ENCODE peak calls at places on chromosomes 16 and 17, in four cellular contexts. K is GM12878, H is K562, T is HepG2. W is an unnamed sample.

GRCh38 chr16:88005148-88005547 is 53.9 kb downstream of the BANP start:
- DNase-seq in K (no peak), T (no peak), H (peak), W (peak)

GRCh38 chr16:1906052-1906845 is 12.0 kb downstream of the HS3ST6 start:
- DNase-seq in T (no peak), K (no peak), H (no peak), W (peak)

GRCh38 chr16:27401768-27402568 is at the start of gene IL21R:
- DNase-seq in K (peak), H (peak), T (no peak), W (peak)

GRCh38 chr17:82177276-82177675 is 35.4 kb downstream of the CCDC57 start:
- DNase-seq in K (no peak), T (no peak), H (no peak), W (no peak)

GRCh38 chr17:8822401-8823035 is 23.4 kb upstream of the MFSD6L start:
- DNase-seq in K (no peak), H (no peak), T (no peak), W (no peak)

GRCh38 chr16:5508371-5508770 is 410.8 kb upstream of the EEF2KMT start:
- DNase-seq in H (peak), K (no peak), T (no peak), W (no peak)

GRCh38 chr17:1390422-1391367 is 9.3 kb downstream of the YWHAE start:
- DNase-seq in T (no peak), K (no peak), H (no peak), W (no peak)

GRCh38 chr17:8162997-8163977 is 539 bp upstream of the VAMP2 start:
- DNase-seq in H (no peak), T (no peak), K (no peak), W (peak)

GRCh38 chr16:86886651-86887050 is 308.3 kb downstream of the FOXL1 start:
- DNase-seq in T (no peak), H (no peak), K (no peak), W (no peak)

GRCh38 chr17:40323731-40324650 is 15.0 kb downstream of the RARA start:
- DNase-seq in K (no peak), T (no peak), H (no peak), W (no peak)

GRCh38 chr17:82525712-82526111 is 6.2 kb downstream of the FOXK2 start:
- DNase-seq in H (no peak), T (no peak), K (no peak), W (no peak)

GRCh38 chr16:81253141-81253540 is 14.7 kb downstream of the BCO1 start:
- DNase-seq in T (no peak), H (no peak), K (no peak), W (no peak)

GRCh38 chr17:66830451-66830850 is 4.5 kb upstream of the CACNG5 start:
- DNase-seq in H (no peak), K (no peak), T (no peak), W (no peak)

GRCh38 chr17:31425646-31426045 is 34.2 kb downstream of the RAB11FIP4 start:
- DNase-seq in K (no peak), T (peak), H (no peak), W (peak)

GRCh38 chr17:39738568-39738901 is 797 bp downstream of the GRB7 start:
- DNase-seq in H (peak), K (no peak), T (peak), W (no peak)

GRCh38 chr16:66898207-66898606 is 17.9 kb downstream of the PDP2 start:
- DNase-seq in K (no peak), H (no peak), T (no peak), W (no peak)

GRCh38 chr17:59627770-59628171 is 8.1 kb downstream of the CLTC start:
- DNase-seq in T (no peak), H (no peak), K (no peak), W (no peak)

GRCh38 chr16:70728145-70728544 is 42.3 kb upstream of the MTSS2 start:
- DNase-seq in T (no peak), H (no peak), K (no peak), W (no peak)

GRCh38 chr17:37791434-37791833 is 46.6 kb upstream of the HNF1B start:
- DNase-seq in T (peak), K (no peak), H (peak), W (peak)

GRCh38 chr16:10577305-10578202 is 2.8 kb downstream of the EMP2 start:
- DNase-seq in H (no peak), T (no peak), K (no peak), W (peak)

GRCh38 chr16:66207139-66207863 is 159.2 kb upstream of the CDH5 start:
- DNase-seq in T (no peak), H (no peak), K (no peak), W (no peak)

GRCh38 chr17:32267690-32268205 is 2.1 kb downstream of the RHBDL3 start:
- DNase-seq in H (no peak), T (no peak), K (no peak), W (no peak)

GRCh38 chr17:83125515-83126274 is 46.3 kb downstream of the METRNL start:
- DNase-seq in T (no peak), K (no peak), H (no peak), W (no peak)

GRCh38 chr17:7932949-7933348 is 943 bp downstream of the CNTROB start:
- DNase-seq in T (peak), K (no peak), H (peak), W (no peak)

GRCh38 chr16:13111747-13112146 is 210.3 kb downstream of the SHISA9 start:
- DNase-seq in H (no peak), K (no peak), T (no peak), W (no peak)

GRCh38 chr17:19533718-19534561 is at the start of gene SLC47A1:
- DNase-seq in T (peak), K (no peak), H (no peak), W (peak)

GRCh38 chr17:4939554-4939803 is 367 bp downstream of the SLC25A11 start:
- DNase-seq in H (no peak), T (no peak), K (no peak), W (no peak)

GRCh38 chr17:64118452-64118979 is 11.4 kb downstream of the ERN1 start:
- DNase-seq in H (peak), K (no peak), T (no peak), W (no peak)

GRCh38 chr17:3917391-3917931 is 1.2 kb upstream of the P2RX1 start:
- DNase-seq in T (no peak), K (no peak), H (peak), W (peak)

GRCh38 chr17:82956146-82956725 is 116.4 kb upstream of the ZNF750 start:
- DNase-seq in H (no peak), T (no peak), K (no peak), W (no peak)

GRCh38 chr17:31582151-31582907 is 190.9 kb downstream of the RAB11FIP4 start:
- DNase-seq in K (peak), H (no peak), T (no peak), W (no peak)

GRCh38 chr17:78394209-78394608 is 15.8 kb downstream of the PGS1 start:
- DNase-seq in K (no peak), H (no peak), T (no peak), W (no peak)

GRCh38 chr16:79328327-79329162 is 272.0 kb downstream of the MAF start:
- DNase-seq in T (no peak), K (no peak), H (no peak), W (no peak)

GRCh38 chr17:17836818-17837379 is at the start of gene SREBF1:
- DNase-seq in K (no peak), T (peak), H (peak), W (peak)

GRCh38 chr17:17834974-17835373 is 1.8 kb downstream of the SREBF1 start:
- DNase-seq in H (no peak), T (no peak), K (no peak), W (no peak)

GRCh38 chr17:17836250-17836817 is 452 bp downstream of the SREBF1 start:
- DNase-seq in H (peak), K (peak), T (peak), W (peak)

GRCh38 chr17:17837380-17837821 is 615 bp upstream of the SREBF1 start:
- DNase-seq in T (peak), H (no peak), K (no peak), W (no peak)

GRCh38 chr17:17835415-17836249 is 1.2 kb downstream of the SREBF1 start:
- DNase-seq in T (no peak), H (no peak), K (no peak), W (no peak)
- TF ChIP-seq CHD2 in T (no peak), H (no peak), K (peak), W (no peak)

GRCh38 chr17:28937044-28937729 is 14.1 kb downstream of the PHF12 start:
- DNase-seq in K (no peak), H (no peak), T (peak), W (no peak)
- TF ChIP-seq FOXM1 in K (no peak), H (no peak), T (no peak), W (no peak)

DNA sequence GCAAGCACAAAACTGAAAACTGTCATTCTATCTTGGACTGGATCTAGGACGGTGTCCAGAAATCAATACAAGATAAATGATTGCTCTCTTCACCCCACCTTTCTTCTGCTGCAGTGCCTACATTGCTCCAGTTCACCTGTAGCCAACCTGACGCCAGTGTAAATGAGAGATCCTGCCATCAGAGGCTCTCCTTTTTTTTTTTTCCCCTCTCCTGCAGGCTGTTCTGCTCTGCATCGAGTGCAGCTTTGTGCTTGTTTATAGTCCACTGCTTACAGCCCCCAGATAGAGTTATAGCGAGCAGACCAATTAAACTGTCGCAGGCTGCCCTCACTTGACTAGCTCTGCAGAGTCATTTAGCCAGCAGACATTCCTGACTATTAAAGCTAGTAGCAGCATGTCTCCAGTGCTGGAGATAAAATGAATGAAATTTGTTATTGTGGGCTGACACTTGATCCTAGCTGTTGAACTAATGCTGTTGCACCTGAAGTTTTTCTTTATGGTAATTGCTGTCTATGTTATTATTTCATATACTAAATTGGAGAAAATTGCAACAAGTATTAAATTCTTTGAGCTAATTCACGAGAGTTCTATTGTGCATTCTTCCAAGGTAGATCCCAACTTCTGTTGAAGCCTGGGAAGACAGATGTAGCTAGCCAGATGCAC is 257.1 kb downstream of the FTO start:
- DNase-seq in T (no peak), H (no peak), K (no peak), W (peak)
- TF ChIP-seq REST in T (no peak), H (no peak), K (no peak), W (no peak)

GRCh38 chr17:50565559-50566350 is 5.2 kb downstream of the CACNA1G start:
- DNase-seq in K (no peak), T (no peak), H (peak), W (peak)

GRCh38 chr17:50561796-50562195 is 1.3 kb downstream of the CACNA1G start:
- DNase-seq in K (no peak), T (no peak), H (no peak), W (no peak)

GRCh38 chr17:50562266-50563094 is 2.0 kb downstream of the CACNA1G start:
- DNase-seq in K (no peak), H (no peak), T (no peak), W (no peak)

GRCh38 chr17:50563095-50563511 is 2.6 kb downstream of the CACNA1G start:
- DNase-seq in T (no peak), H (no peak), K (no peak), W (no peak)

GRCh38 chr17:50564916-50565315 is 4.4 kb downstream of the CACNA1G start:
- DNase-seq in H (no peak), K (no peak), T (no peak), W (peak)
- TF ChIP-seq CHD2 in H (no peak), K (no peak), T (no peak), W (no peak)

GRCh38 chr16:51049276-51049675 is 101.8 kb downstream of the SALL1 start:
- DNase-seq in K (no peak), H (no peak), T (no peak), W (no peak)
- TF ChIP-seq FOXM1 in K (no peak), H (no peak), T (no peak), W (no peak)

W was measured in SK-N-SH.